ENCODE peak calls at places on chromosome 4, in eight cellular contexts. One of them, this sample, is unnamed.

GRCh38 chr4:125762537-125762936 is 447.8 kb downstream of the FAT4 start:
- DNase-seq in A549: no peak
- DNase-seq in PC-3: peak; percentile 10
- DNase-seq in transverse colon: no peak
- DNase-seq in cardiac muscle cell: no peak
- DNase-seq in heart right ventricle: no peak
- DNase-seq in right atrium auricular region: no peak
- DNase-seq in brain microvascular endothelial cell: no peak
- DNase-seq in this sample: no peak

GRCh38 chr4:123631699-123632098 is 235.1 kb downstream of the SPRY1 start:
- DNase-seq in right atrium auricular region: no peak
- DNase-seq in brain microvascular endothelial cell: no peak
- DNase-seq in cardiac muscle cell: peak; percentile 26
- DNase-seq in heart right ventricle: no peak
- DNase-seq in A549: no peak
- DNase-seq in PC-3: peak; percentile 62
- DNase-seq in transverse colon: no peak
- DNase-seq in this sample: no peak

GRCh38 chr4:186700746-186701145 is 22.9 kb downstream of the FAT1 start:
- DNase-seq in brain microvascular endothelial cell: peak; percentile 41
- DNase-seq in transverse colon: no peak
- DNase-seq in cardiac muscle cell: peak; percentile 86
- DNase-seq in heart right ventricle: peak; percentile 67
- DNase-seq in PC-3: peak; percentile 22
- DNase-seq in right atrium auricular region: peak; percentile 97
- DNase-seq in A549: no peak
- DNase-seq in this sample: no peak

GRCh38 chr4:13985824-13986223 is 358.3 kb upstream of the BOD1L1 start:
- DNase-seq in cardiac muscle cell: peak; percentile 46
- DNase-seq in right atrium auricular region: no peak
- DNase-seq in A549: no peak
- DNase-seq in transverse colon: no peak
- DNase-seq in heart right ventricle: no peak
- DNase-seq in PC-3: no peak
- DNase-seq in brain microvascular endothelial cell: no peak
- DNase-seq in this sample: no peak

GRCh38 chr4:82275431-82276423 is 98.1 kb downstream of the HNRNPD start:
- DNase-seq in A549: peak; percentile 10
- DNase-seq in right atrium auricular region: no peak
- DNase-seq in brain microvascular endothelial cell: no peak
- DNase-seq in heart right ventricle: no peak
- DNase-seq in transverse colon: no peak
- DNase-seq in PC-3: no peak
- DNase-seq in cardiac muscle cell: no peak
- DNase-seq in this sample: no peak

GRCh38 chr4:187996502-187997177 is 1.1 kb downstream of the ZFP42 start:
- DNase-seq in cardiac muscle cell: peak; percentile 27
- DNase-seq in brain microvascular endothelial cell: no peak
- DNase-seq in A549: no peak
- DNase-seq in right atrium auricular region: no peak
- DNase-seq in heart right ventricle: no peak
- DNase-seq in PC-3: no peak
- DNase-seq in transverse colon: no peak
- DNase-seq in this sample: no peak

GRCh38 chr4:165079476-165079875 is 25.8 kb downstream of the TRIM75 start:
- DNase-seq in transverse colon: peak; percentile 74
- DNase-seq in heart right ventricle: peak; percentile 34
- DNase-seq in cardiac muscle cell: peak; percentile 27
- DNase-seq in brain microvascular endothelial cell: peak; percentile 15
- DNase-seq in A549: no peak
- DNase-seq in PC-3: peak; percentile 31
- DNase-seq in right atrium auricular region: peak; percentile 58
- DNase-seq in this sample: no peak

GRCh38 chr4:157574606-157575005 is 354.1 kb downstream of the GRIA2 start:
- DNase-seq in PC-3: no peak
- DNase-seq in cardiac muscle cell: no peak
- DNase-seq in brain microvascular endothelial cell: no peak
- DNase-seq in right atrium auricular region: no peak
- DNase-seq in transverse colon: no peak
- DNase-seq in heart right ventricle: no peak
- DNase-seq in A549: no peak
- DNase-seq in this sample: no peak

GRCh38 chr4:68342139-68342538 is 7.8 kb downstream of the YTHDC1 start:
- DNase-seq in heart right ventricle: peak; percentile 16
- DNase-seq in transverse colon: no peak
- DNase-seq in cardiac muscle cell: peak; percentile 70
- DNase-seq in PC-3: peak; percentile 30
- DNase-seq in brain microvascular endothelial cell: peak; percentile 92
- DNase-seq in right atrium auricular region: no peak
- DNase-seq in A549: peak; percentile 8
- DNase-seq in this sample: no peak

GRCh38 chr4:154489558-154490260 is 1.9 kb downstream of the DCHS2 start:
- DNase-seq in brain microvascular endothelial cell: no peak
- DNase-seq in cardiac muscle cell: no peak
- DNase-seq in transverse colon: no peak
- DNase-seq in right atrium auricular region: no peak
- DNase-seq in A549: no peak
- DNase-seq in heart right ventricle: no peak
- DNase-seq in PC-3: no peak
- DNase-seq in this sample: no peak

GRCh38 chr4:177124436-177124835 is 185.2 kb upstream of the NEIL3 start:
- DNase-seq in right atrium auricular region: no peak
- DNase-seq in transverse colon: no peak
- DNase-seq in brain microvascular endothelial cell: no peak
- DNase-seq in cardiac muscle cell: no peak
- DNase-seq in PC-3: no peak
- DNase-seq in A549: no peak
- DNase-seq in heart right ventricle: no peak
- DNase-seq in this sample: no peak

GRCh38 chr4:177123811-177124210 is 185.9 kb upstream of the NEIL3 start:
- DNase-seq in A549: no peak
- DNase-seq in brain microvascular endothelial cell: no peak
- DNase-seq in PC-3: no peak
- DNase-seq in right atrium auricular region: no peak
- DNase-seq in cardiac muscle cell: no peak
- DNase-seq in heart right ventricle: no peak
- DNase-seq in transverse colon: no peak
- DNase-seq in this sample: no peak

GRCh38 chr4:177128306-177128705 is 181.4 kb upstream of the NEIL3 start:
- DNase-seq in A549: no peak
- DNase-seq in transverse colon: no peak
- DNase-seq in right atrium auricular region: no peak
- DNase-seq in PC-3: peak; percentile 90
- DNase-seq in heart right ventricle: no peak
- DNase-seq in brain microvascular endothelial cell: no peak
- DNase-seq in cardiac muscle cell: peak; percentile 57
- DNase-seq in this sample: no peak

GRCh38 chr4:177125656-177126055 is 184.0 kb upstream of the NEIL3 start:
- DNase-seq in A549: no peak
- DNase-seq in PC-3: no peak
- DNase-seq in brain microvascular endothelial cell: no peak
- DNase-seq in transverse colon: no peak
- DNase-seq in cardiac muscle cell: peak; percentile 8
- DNase-seq in heart right ventricle: no peak
- DNase-seq in right atrium auricular region: no peak
- DNase-seq in this sample: no peak

GRCh38 chr4:177127658-177128057 is 182.0 kb upstream of the NEIL3 start:
- DNase-seq in PC-3: peak; percentile 38
- DNase-seq in right atrium auricular region: no peak
- DNase-seq in A549: no peak
- DNase-seq in heart right ventricle: no peak
- DNase-seq in cardiac muscle cell: no peak
- DNase-seq in transverse colon: no peak
- DNase-seq in brain microvascular endothelial cell: no peak
- DNase-seq in this sample: no peak
- H3K4me3 ChIP-seq in PC-3: no peak overlapping the region
- H3K4me3 ChIP-seq in right atrium auricular region: no peak overlapping the region
- H3K4me3 ChIP-seq in A549: no peak overlapping the region
- H3K4me3 ChIP-seq in heart right ventricle: no peak overlapping the region
- H3K4me3 ChIP-seq in cardiac muscle cell: no peak overlapping the region
- H3K4me3 ChIP-seq in transverse colon: no peak overlapping the region
- H3K4me3 ChIP-seq in brain microvascular endothelial cell: no peak overlapping the region
- H3K4me3 ChIP-seq in this sample: no peak overlapping the region

DNA sequence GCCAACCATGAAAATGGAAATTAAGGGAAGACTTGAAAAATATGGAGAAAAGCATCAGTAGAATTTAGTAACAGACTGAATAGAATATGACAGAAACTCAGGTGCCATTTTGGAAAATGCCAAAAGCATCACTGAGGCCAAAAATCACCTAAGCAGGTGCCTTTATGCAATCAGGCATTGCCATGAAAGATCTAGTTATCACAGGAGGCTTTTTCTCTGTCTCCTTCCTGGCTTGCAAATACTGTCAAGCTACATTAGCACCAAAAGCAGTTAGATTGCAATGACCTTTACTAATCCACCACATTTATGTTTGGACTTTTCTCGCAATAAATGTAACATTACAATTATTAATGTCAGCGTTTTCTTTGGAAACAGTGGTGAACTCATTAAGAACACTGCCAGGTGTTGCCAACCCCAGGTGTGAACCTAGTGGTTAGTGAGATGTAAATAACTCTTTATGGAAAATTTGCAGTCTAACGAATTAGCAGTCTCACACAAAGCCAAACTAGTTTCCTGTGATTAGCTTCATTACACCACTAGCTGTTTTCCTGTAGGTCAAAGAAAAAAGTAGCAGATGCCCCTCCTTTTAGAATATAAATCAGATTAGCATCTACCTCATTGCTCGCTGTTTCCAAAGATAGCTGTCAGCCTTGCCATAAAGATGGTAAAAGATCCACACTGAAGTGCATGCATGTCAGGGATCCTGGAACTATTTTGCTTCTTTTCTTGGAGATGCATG is 1568.4 kb upstream of the TENM3 start:
- DNase-seq in heart right ventricle: no peak
- DNase-seq in transverse colon: no peak
- DNase-seq in PC-3: no peak
- DNase-seq in brain microvascular endothelial cell: no peak
- DNase-seq in right atrium auricular region: no peak
- DNase-seq in cardiac muscle cell: no peak
- DNase-seq in A549: no peak
- DNase-seq in this sample: no peak
- H3K4me3 ChIP-seq in heart right ventricle: no peak overlapping the region
- H3K4me3 ChIP-seq in transverse colon: no peak overlapping the region
- H3K4me3 ChIP-seq in PC-3: no peak overlapping the region
- H3K4me3 ChIP-seq in brain microvascular endothelial cell: no peak overlapping the region
- H3K4me3 ChIP-seq in right atrium auricular region: no peak overlapping the region
- H3K4me3 ChIP-seq in cardiac muscle cell: no peak overlapping the region
- H3K4me3 ChIP-seq in A549: no peak overlapping the region
- H3K4me3 ChIP-seq in this sample: no peak overlapping the region

GRCh38 chr4:53981573-53981972 is 82.8 kb downstream of the CHIC2 start:
- DNase-seq in heart right ventricle: no peak
- DNase-seq in transverse colon: no peak
- DNase-seq in brain microvascular endothelial cell: no peak
- DNase-seq in cardiac muscle cell: no peak
- DNase-seq in A549: no peak
- DNase-seq in PC-3: no peak
- DNase-seq in right atrium auricular region: no peak
- DNase-seq in this sample: no peak
- H3K4me3 ChIP-seq in heart right ventricle: no peak overlapping the region
- H3K4me3 ChIP-seq in transverse colon: no peak overlapping the region
- H3K4me3 ChIP-seq in brain microvascular endothelial cell: no peak overlapping the region
- H3K4me3 ChIP-seq in cardiac muscle cell: no peak overlapping the region
- H3K4me3 ChIP-seq in A549: no peak overlapping the region
- H3K4me3 ChIP-seq in PC-3: no peak overlapping the region
- H3K4me3 ChIP-seq in right atrium auricular region: no peak overlapping the region
- H3K4me3 ChIP-seq in this sample: no peak overlapping the region

GRCh38 chr4:169795585-169795984 is 37.8 kb upstream of the HPF1 start:
- DNase-seq in A549: no peak
- DNase-seq in heart right ventricle: no peak
- DNase-seq in brain microvascular endothelial cell: no peak
- DNase-seq in PC-3: peak; percentile 50
- DNase-seq in transverse colon: no peak
- DNase-seq in right atrium auricular region: no peak
- DNase-seq in cardiac muscle cell: no peak
- DNase-seq in this sample: no peak

GRCh38 chr4:169791527-169792156 is 33.9 kb upstream of the HPF1 start:
- DNase-seq in transverse colon: peak; percentile 8
- DNase-seq in PC-3: peak; percentile 71
- DNase-seq in cardiac muscle cell: peak; percentile 70
- DNase-seq in brain microvascular endothelial cell: peak; percentile 75
- DNase-seq in A549: peak; percentile 37
- DNase-seq in right atrium auricular region: no peak
- DNase-seq in heart right ventricle: peak; percentile 21
- DNase-seq in this sample: peak; percentile 16

GRCh38 chr4:169791064-169791463 is 33.3 kb upstream of the HPF1 start:
- DNase-seq in heart right ventricle: no peak
- DNase-seq in A549: no peak
- DNase-seq in transverse colon: no peak
- DNase-seq in brain microvascular endothelial cell: no peak
- DNase-seq in cardiac muscle cell: no peak
- DNase-seq in PC-3: no peak
- DNase-seq in right atrium auricular region: no peak
- DNase-seq in this sample: no peak
- H3K4me3 ChIP-seq in heart right ventricle: no peak overlapping the region
- H3K4me3 ChIP-seq in A549: peak overlapping the region; percentile 41
- H3K4me3 ChIP-seq in transverse colon: no peak overlapping the region
- H3K4me3 ChIP-seq in brain microvascular endothelial cell: no peak overlapping the region
- H3K4me3 ChIP-seq in cardiac muscle cell: peak overlapping the region; percentile 8
- H3K4me3 ChIP-seq in PC-3: peak overlapping the region; percentile 58
- H3K4me3 ChIP-seq in right atrium auricular region: no peak overlapping the region
- H3K4me3 ChIP-seq in this sample: no peak overlapping the region

DNA sequence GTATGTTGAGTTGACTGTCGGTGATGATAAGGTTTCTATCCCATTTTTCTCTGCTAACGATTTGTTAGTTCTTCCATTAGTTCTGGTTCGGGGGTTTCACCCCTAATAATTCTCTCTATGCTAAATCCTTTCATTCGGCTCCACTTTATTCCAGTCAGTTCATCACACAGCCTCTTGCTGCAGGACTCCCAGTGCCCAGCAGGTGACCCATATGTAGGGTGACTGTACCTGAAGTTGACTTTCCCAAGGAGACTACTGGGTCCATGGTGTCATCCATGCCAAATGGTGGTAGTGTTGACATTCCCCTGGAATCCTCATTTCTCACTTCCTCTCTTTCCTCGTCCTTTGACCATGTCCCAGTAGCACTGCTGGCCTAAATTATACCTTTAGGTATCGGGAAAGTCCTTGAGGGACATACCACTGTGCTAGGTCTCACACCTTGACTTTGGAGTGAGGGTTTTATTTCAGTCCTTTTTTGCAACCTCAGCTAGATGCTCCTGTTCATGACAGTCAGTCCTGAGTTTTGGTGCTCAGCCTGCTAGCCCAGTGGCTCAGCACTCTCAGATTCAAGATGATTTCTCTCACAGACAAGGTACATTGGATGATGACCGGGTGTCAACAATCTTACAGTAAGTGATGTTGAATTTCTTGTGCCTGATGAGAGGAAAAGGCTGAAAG is 105.1 kb upstream of the ARHGAP24 start:
- DNase-seq in brain microvascular endothelial cell: no peak
- DNase-seq in transverse colon: no peak
- DNase-seq in A549: no peak
- DNase-seq in heart right ventricle: no peak
- DNase-seq in cardiac muscle cell: no peak
- DNase-seq in right atrium auricular region: no peak
- DNase-seq in PC-3: no peak
- DNase-seq in this sample: no peak
- H3K4me3 ChIP-seq in brain microvascular endothelial cell: no peak overlapping the region
- H3K4me3 ChIP-seq in transverse colon: no peak overlapping the region
- H3K4me3 ChIP-seq in A549: no peak overlapping the region
- H3K4me3 ChIP-seq in heart right ventricle: no peak overlapping the region
- H3K4me3 ChIP-seq in cardiac muscle cell: no peak overlapping the region
- H3K4me3 ChIP-seq in right atrium auricular region: no peak overlapping the region
- H3K4me3 ChIP-seq in PC-3: no peak overlapping the region
- H3K4me3 ChIP-seq in this sample: no peak overlapping the region

GRCh38 chr4:151934766-151935165 is 174.0 kb upstream of the GATB start:
- DNase-seq in A549: no peak
- DNase-seq in PC-3: no peak
- DNase-seq in right atrium auricular region: no peak
- DNase-seq in brain microvascular endothelial cell: no peak
- DNase-seq in cardiac muscle cell: no peak
- DNase-seq in transverse colon: no peak
- DNase-seq in heart right ventricle: no peak
- DNase-seq in this sample: no peak
- H3K4me3 ChIP-seq in A549: no peak overlapping the region
- H3K4me3 ChIP-seq in PC-3: no peak overlapping the region
- H3K4me3 ChIP-seq in right atrium auricular region: no peak overlapping the region
- H3K4me3 ChIP-seq in brain microvascular endothelial cell: no peak overlapping the region
- H3K4me3 ChIP-seq in cardiac muscle cell: no peak overlapping the region
- H3K4me3 ChIP-seq in transverse colon: no peak overlapping the region
- H3K4me3 ChIP-seq in heart right ventricle: no peak overlapping the region
- H3K4me3 ChIP-seq in this sample: no peak overlapping the region

This sample was measured in NT2/D1.